ENCODE peak calls at places on chromosomes 4 and X, in four cellular contexts. R, D, M and H are unnamed samples.
A peak's percentile ranks its signal among the peaks of the same experiment; 100 is the strongest.

GRCh38 chr4:133148690-133149363 is at the start of gene PCDH10:
- DNase-seq in R (peak; percentile 34), D (peak; percentile 91), M (peak; percentile 97), H (peak; percentile 96)

GRCh38 chrX:44874481-44875184 is 1.6 kb downstream of the KDM6A start:
- DNase-seq in R (no peak), D (no peak), M (peak; percentile 42), H (peak; percentile 28)

GRCh38 chr4:15665738-15666365 is 10.7 kb upstream of the FBXL5 start:
- DNase-seq in R (no peak), D (no peak), M (no peak), H (no peak)

GRCh38 chr4:139770361-139770760 is 104.7 kb downstream of the MGST2 start:
- DNase-seq in R (no peak), D (no peak), M (no peak), H (no peak)

GRCh38 chrX:119971184-119971583 is 27.6 kb upstream of the NKAP start:
- DNase-seq in R (no peak), D (no peak), M (no peak), H (no peak)

GRCh38 chr4:105921301-105921700 is 26.0 kb downstream of the NPNT start:
- DNase-seq in R (no peak), D (no peak), M (no peak), H (no peak)

GRCh38 chrX:10617964-10618342 is 2.4 kb downstream of the MID1 start:
- DNase-seq in R (no peak), D (no peak), M (no peak), H (no peak)

GRCh38 chrX:48590203-48591103 is 6.8 kb upstream of the WDR13 start:
- DNase-seq in R (no peak), D (no peak), M (no peak), H (no peak)

GRCh38 chrX:96407981-96408380 is 276.7 kb upstream of the DIAPH2 start:
- DNase-seq in R (no peak), D (no peak), M (no peak), H (no peak)

GRCh38 chr4:179415016-179415841 is 1973.0 kb upstream of the AGA start:
- DNase-seq in R (no peak), D (no peak), M (no peak), H (no peak)

GRCh38 chr4:26568446-26568994 is 15.4 kb upstream of the TBC1D19 start:
- DNase-seq in R (peak; percentile 82), D (no peak), M (no peak), H (no peak)

GRCh38 chrX:44071847-44072545 is 98.8 kb upstream of the NDP start:
- DNase-seq in R (no peak), D (no peak), M (no peak), H (no peak)

GRCh38 chr4:138275946-138276621 is 33.9 kb upstream of the SLC7A11 start:
- DNase-seq in R (peak; percentile 51), D (no peak), M (no peak), H (peak; percentile 85)

GRCh38 chr4:11118513-11118912 is 310.2 kb downstream of the HS3ST1 start:
- DNase-seq in R (no peak), D (no peak), M (no peak), H (no peak)

GRCh38 chr4:86963697-86964096 is 28.9 kb downstream of the AFF1 start:
- DNase-seq in R (no peak), D (no peak), M (no peak), H (no peak)

GRCh38 chrX:118975831-118976598 is 1.6 kb downstream of the LONRF3 start:
- DNase-seq in R (no peak), D (no peak), M (peak; percentile 54), H (peak; percentile 58)

GRCh38 chrX:116290359-116290758 is 119.8 kb downstream of the AGTR2 start:
- DNase-seq in R (no peak), D (no peak), M (no peak), H (no peak)

GRCh38 chr4:7647932-7648812 is 213.4 kb upstream of the PSAPL1 start:
- DNase-seq in R (no peak), D (no peak), M (no peak), H (peak; percentile 36)

GRCh38 chr4:41600243-41600642 is 62.3 kb downstream of the LIMCH1 start:
- DNase-seq in R (no peak), D (no peak), M (no peak), H (no peak)

GRCh38 chr4:139774759-139775487 is 109.3 kb downstream of the MGST2 start:
- DNase-seq in R (no peak), D (no peak), M (no peak), H (no peak)

GRCh38 chrX:22109442-22109841 is 77.3 kb downstream of the PHEX start:
- DNase-seq in R (no peak), D (no peak), M (no peak), H (no peak)

GRCh38 chr4:188053302-188053701 is 56.1 kb downstream of the TRIML2 start:
- DNase-seq in R (no peak), D (no peak), M (no peak), H (no peak)

GRCh38 chr4:17526695-17527477 is 11.9 kb downstream of the CLRN2 start:
- DNase-seq in R (no peak), D (no peak), M (no peak), H (no peak)

GRCh38 chrX:100636321-100636991 is at the start of gene TSPAN6:
- DNase-seq in R (no peak), D (peak; percentile 78), M (peak; percentile 86), H (peak; percentile 92)